ENCODE peak calls at places on chromosomes 16 and 17, in seven cellular contexts. O is A549; R is right cardiac atrium; L is CD8-positive, alpha-beta T cell; G is endothelial cell of umbilical vein; P is H9; E is ovary. Q is an unnamed sample. For H3K4me1, the result is how much of the 10 kb centered on the place peaks cover.

GRCh38 chr17:43549496-43549895 is 3.4 kb upstream of the ETV4 start:
- DNase-seq in L (no peak), R (no peak), O (no peak), E (no peak), G (no peak), P (peak), Q (no peak)

GRCh38 chr16:69195371-69196029 is 8.5 kb downstream of the SNTB2 start:
- DNase-seq in L (no peak), O (no peak), R (no peak), G (no peak), P (no peak), E (no peak), Q (no peak)

GRCh38 chr16:80536246-80536645 is 4.5 kb upstream of the DYNLRB2 start:
- DNase-seq in E (no peak), R (no peak), O (no peak), L (no peak), P (no peak), G (no peak), Q (no peak)

GRCh38 chr16:58494981-58495860 is 4.7 kb upstream of the NDRG4 start:
- DNase-seq in R (peak), E (peak), P (peak), O (peak), G (peak), L (no peak), Q (peak)

GRCh38 chr17:6092923-6093468 is 22.8 kb downstream of the WSCD1 start:
- DNase-seq in P (no peak), E (no peak), O (no peak), G (no peak), L (no peak), R (no peak), Q (no peak)

GRCh38 chr17:72530409-72530808 is 409.6 kb downstream of the SOX9 start:
- DNase-seq in P (no peak), R (no peak), L (no peak), G (no peak), E (no peak), O (no peak), Q (no peak)

GRCh38 chr17:18919963-18920362 is 32.0 kb upstream of the SLC5A10 start:
- DNase-seq in G (no peak), E (no peak), P (no peak), O (peak), L (no peak), R (no peak), Q (no peak)

GRCh38 chr16:11310997-11311561 is 29.9 kb upstream of the PRM1 start:
- DNase-seq in O (no peak), G (peak), R (peak), L (no peak), E (no peak), P (no peak), Q (no peak)

GRCh38 chr17:6639651-6640535 is 618 bp downstream of the KIAA0753 start:
- DNase-seq in P (peak), E (peak), O (peak), G (peak), R (peak), L (peak), Q (peak)

GRCh38 chr17:79080349-79080748 is 5.7 kb downstream of the ENGASE start:
- DNase-seq in L (no peak), O (no peak), G (no peak), R (peak), E (no peak), P (no peak), Q (no peak)

GRCh38 chr16:3482659-3483241 is 12.5 kb downstream of the C16orf90 start:
- DNase-seq in G (no peak), R (peak), P (no peak), E (no peak), O (no peak), L (no peak), Q (no peak)

GRCh38 chr16:68091604-68092261 is 6.6 kb downstream of the NFATC3 start:
- DNase-seq in G (peak), R (no peak), E (no peak), P (no peak), L (no peak), O (peak), Q (no peak)

GRCh38 chr16:68094614-68094934 is 9.4 kb downstream of the NFATC3 start:
- DNase-seq in E (no peak), G (no peak), R (no peak), O (no peak), P (no peak), L (no peak), Q (no peak)

GRCh38 chr16:68096491-68096890 is 11.3 kb downstream of the NFATC3 start:
- DNase-seq in E (no peak), R (no peak), O (no peak), G (no peak), P (no peak), L (no peak), Q (no peak)

GRCh38 chr16:68097088-68097487 is 11.9 kb downstream of the NFATC3 start:
- DNase-seq in L (no peak), G (no peak), O (no peak), P (no peak), E (no peak), R (no peak), Q (no peak)

GRCh38 chr16:68093816-68094613 is 8.8 kb downstream of the NFATC3 start:
- DNase-seq in O (peak), E (no peak), L (no peak), R (no peak), G (no peak), P (no peak), Q (no peak)
- H3K4me1 ChIP-seq in O (under half), E (under half), L (half or more), R (under half), G (under half), P (under half), Q (half or more)

DNA sequence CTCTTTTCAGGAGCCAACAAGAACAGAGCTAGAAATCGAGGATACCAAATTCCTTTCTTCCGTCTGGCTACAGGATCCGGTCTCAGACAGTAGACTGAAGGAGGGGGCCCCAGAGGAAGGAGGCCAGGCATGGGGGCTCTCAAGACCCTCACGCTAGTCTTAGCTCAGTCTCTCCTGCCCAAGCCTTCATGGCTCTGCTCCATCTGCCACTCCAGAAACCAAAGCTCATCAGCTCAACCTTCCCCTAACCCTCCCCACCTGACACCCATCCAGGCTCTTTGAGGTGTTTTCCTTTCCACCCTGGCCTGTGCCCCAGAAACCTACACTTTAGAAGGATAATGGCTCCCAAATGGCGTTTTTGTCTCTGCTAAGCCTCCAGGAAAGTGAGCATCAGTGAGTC is 6.2 kb upstream of the TMEM92 start:
- DNase-seq in O (no peak), R (no peak), E (no peak), L (no peak), G (no peak), P (peak), Q (no peak)
- H3K4me1 ChIP-seq in O (under half), R (under half), E (half or more), L (under half), G (under half), P (under half), Q (under half)

DNA sequence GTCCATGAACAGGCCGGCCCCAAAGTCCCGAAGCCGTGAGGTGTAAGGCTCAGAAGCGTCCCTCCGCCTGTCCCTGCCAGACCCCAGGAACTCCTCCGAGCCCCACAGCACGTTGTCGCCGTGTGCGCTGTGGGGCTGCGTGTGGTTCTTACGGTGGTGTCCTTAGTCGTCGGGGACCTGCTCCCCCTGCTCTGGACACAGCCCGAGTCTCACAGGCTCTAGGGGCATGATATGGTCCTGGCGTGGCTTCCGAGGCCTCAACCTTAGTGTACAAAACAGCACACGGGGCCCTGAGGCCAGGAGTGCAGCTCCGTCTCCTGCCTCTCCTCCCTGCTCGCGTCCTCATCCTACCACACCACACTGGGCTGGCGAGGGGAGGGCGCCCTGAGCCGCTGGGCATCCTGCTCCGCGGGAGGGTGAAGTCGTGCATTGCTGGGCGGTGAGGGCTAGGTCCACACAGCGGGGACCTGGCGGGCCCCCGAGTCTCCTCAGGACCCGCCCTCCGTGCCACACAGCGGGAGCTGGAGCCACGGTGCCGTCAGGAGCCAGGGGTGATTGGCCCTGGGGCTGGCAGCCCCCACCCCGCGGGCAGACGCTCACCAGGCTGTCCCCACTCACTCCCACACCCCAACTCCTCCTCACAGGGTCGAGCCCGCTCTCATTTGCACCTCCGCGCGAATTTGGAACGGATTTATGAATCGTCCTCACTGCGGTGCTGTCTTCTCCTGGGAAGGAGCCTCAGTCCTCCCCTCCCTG is 1.1 kb upstream of the MAFG start:
- DNase-seq in P (no peak), E (no peak), L (no peak), O (no peak), G (no peak), R (no peak), Q (no peak)
- H3K4me1 ChIP-seq in P (under half), E (under half), L (under half), O (under half), G (under half), R (under half), Q (under half)

GRCh38 chr17:44967907-44968224 is 237 bp downstream of the C1QL1 start:
- DNase-seq in G (no peak), L (no peak), O (no peak), E (peak), R (no peak), P (no peak), Q (no peak)

GRCh38 chr17:44968225-44969143 is at the start of gene C1QL1:
- DNase-seq in G (peak), O (peak), L (peak), E (peak), R (peak), P (peak), Q (peak)

GRCh38 chr17:44971776-44972483 is 3.8 kb upstream of the C1QL1 start:
- DNase-seq in E (no peak), G (no peak), L (no peak), O (no peak), R (no peak), P (peak), Q (no peak)

GRCh38 chr17:44969144-44969780 is 1.2 kb upstream of the C1QL1 start:
- DNase-seq in P (peak), E (peak), O (no peak), R (no peak), L (no peak), G (no peak), Q (no peak)

DNA sequence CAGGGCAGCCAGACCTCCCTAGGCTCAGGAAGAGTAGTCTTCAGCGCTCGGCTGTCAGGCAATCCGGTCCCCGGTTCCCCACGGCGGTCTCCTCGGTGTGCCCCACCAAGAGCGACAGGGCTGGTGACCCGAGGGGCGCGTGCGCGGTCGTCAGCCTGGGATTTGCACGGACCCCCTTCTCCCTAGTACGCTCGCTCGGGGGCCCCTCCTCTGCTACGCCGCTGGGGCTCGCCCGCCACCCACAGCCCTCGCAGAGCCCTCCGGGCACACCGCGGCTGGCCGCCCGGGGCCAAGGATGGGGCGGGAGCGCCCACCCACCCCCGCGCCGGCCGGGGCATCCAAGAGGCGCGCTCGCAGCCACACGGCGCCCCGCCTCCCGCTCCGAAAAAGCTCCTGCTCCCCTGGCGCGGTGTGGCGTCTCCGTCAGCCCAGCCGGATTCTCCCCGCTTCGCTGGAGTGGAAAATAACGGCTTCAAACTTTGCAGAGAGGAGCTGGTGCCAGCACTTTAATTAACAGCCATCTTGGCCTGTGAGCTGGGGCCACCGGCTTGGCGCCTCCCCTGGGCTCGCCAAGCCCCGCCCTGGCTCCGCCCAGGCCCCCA is 2.1 kb upstream of the C1QL1 start:
- DNase-seq in G (no peak), L (no peak), R (peak), O (no peak), E (peak), P (peak), Q (peak)
- H3K4me1 ChIP-seq in G (under half), L (under half), R (under half), O (under half), E (under half), P (under half), Q (under half)

GRCh38 chr17:60383379-60383778 is 8.6 kb downstream of the USP32 start:
- DNase-seq in P (no peak), G (no peak), E (no peak), L (no peak), R (no peak), O (no peak), Q (no peak)

GRCh38 chr17:60388742-60389141 is 3.2 kb downstream of the USP32 start:
- DNase-seq in R (no peak), G (no peak), O (no peak), P (no peak), L (no peak), E (no peak), Q (no peak)

GRCh38 chr17:60387666-60388065 is 4.3 kb downstream of the USP32 start:
- DNase-seq in L (no peak), O (no peak), P (no peak), G (no peak), E (no peak), R (no peak), Q (no peak)

GRCh38 chr17:60386475-60387058 is 5.4 kb downstream of the USP32 start:
- DNase-seq in O (no peak), L (no peak), G (no peak), R (no peak), E (no peak), P (no peak), Q (no peak)

DNA sequence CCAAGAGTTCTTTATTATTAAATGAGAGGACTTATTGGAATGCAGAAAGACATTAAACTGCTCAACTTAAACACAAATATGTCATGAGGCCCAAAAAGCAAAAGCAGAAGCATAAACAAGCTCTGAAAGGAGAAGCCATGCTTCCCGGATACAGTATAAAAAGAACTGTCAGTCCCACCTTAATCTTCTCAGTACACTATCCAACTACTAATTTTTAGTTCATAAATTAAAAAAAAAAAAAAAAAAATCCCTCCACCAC is 5.9 kb downstream of the USP32 start:
- DNase-seq in O (no peak), P (no peak), L (no peak), G (no peak), E (no peak), R (no peak), Q (no peak)
- H3K4me1 ChIP-seq in O (under half), P (under half), L (under half), G (under half), E (under half), R (under half), Q (half or more)

GRCh38 chr16:70432304-70432799 is 6.5 kb downstream of the ST3GAL2 start:
- DNase-seq in R (no peak), E (no peak), P (no peak), O (no peak), G (no peak), L (no peak), Q (no peak)

GRCh38 chr16:70432800-70433455 is 6.0 kb downstream of the ST3GAL2 start:
- DNase-seq in R (peak), G (no peak), O (no peak), L (no peak), P (no peak), E (no peak), Q (no peak)

GRCh38 chr16:70429888-70430666 is 8.8 kb downstream of the ST3GAL2 start:
- DNase-seq in G (no peak), L (no peak), O (no peak), E (no peak), P (no peak), R (no peak), Q (no peak)

GRCh38 chr16:70428178-70428998 is 10.5 kb downstream of the ST3GAL2 start:
- DNase-seq in L (no peak), E (peak), G (peak), P (peak), O (peak), R (peak), Q (peak)

GRCh38 chr16:70430667-70431536 is 8.0 kb downstream of the ST3GAL2 start:
- DNase-seq in P (peak), L (peak), G (no peak), R (no peak), E (no peak), O (no peak), Q (peak)
- H3K4me1 ChIP-seq in P (under half), L (half or more), G (half or more), R (under half), E (under half), O (half or more), Q (half or more)

GRCh38 chr16:53212899-53213235 is 158.1 kb downstream of the CHD9 start:
- DNase-seq in R (no peak), P (no peak), E (no peak), L (no peak), O (no peak), G (peak), Q (no peak)

GRCh38 chr16:53207810-53208752 is 153.3 kb downstream of the CHD9 start:
- DNase-seq in E (peak), G (peak), O (peak), L (no peak), P (peak), R (peak), Q (no peak)

GRCh38 chr16:53213542-53213941 is 158.8 kb downstream of the CHD9 start:
- DNase-seq in L (no peak), P (no peak), G (no peak), R (no peak), E (no peak), O (no peak), Q (no peak)

GRCh38 chr16:53209489-53209888 is 154.7 kb downstream of the CHD9 start:
- DNase-seq in O (no peak), L (no peak), G (peak), E (no peak), P (no peak), R (no peak), Q (no peak)

DNA sequence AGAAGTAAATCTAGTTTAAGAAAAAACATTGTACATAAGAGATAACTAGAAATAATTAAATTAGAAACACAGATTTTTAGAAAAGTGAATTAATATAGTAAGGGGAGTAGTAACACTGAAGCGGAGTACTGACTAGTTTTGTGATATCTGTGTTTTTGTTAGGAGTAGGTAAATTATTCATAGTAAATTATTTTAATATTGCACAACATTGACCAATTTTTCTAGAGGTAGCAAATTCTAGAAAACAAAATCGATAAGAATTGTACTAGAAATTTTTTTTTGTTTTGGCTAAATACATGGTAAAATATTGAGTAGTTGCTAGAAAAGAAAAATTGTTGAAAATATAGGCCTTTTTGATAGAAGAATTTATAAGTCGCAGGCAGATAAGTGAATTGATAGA is 156.5 kb downstream of the CHD9 start:
- DNase-seq in G (no peak), O (no peak), L (no peak), P (no peak), R (no peak), E (no peak), Q (no peak)
- H3K4me1 ChIP-seq in G (under half), O (under half), L (under half), P (under half), R (under half), E (under half), Q (half or more)

GRCh38 chr17:57988301-57989010 is 402 bp upstream of the VEZF1 start:
- DNase-seq in G (peak), O (peak), R (peak), E (peak), L (peak), P (peak), Q (peak)

GRCh38 chr17:57985675-57985974 is 2.4 kb downstream of the VEZF1 start:
- DNase-seq in O (peak), L (no peak), E (no peak), P (no peak), G (peak), R (no peak), Q (no peak)

GRCh38 chr17:57984936-57985674 is 2.9 kb downstream of the VEZF1 start:
- DNase-seq in O (no peak), L (no peak), P (no peak), R (no peak), G (no peak), E (no peak), Q (no peak)

GRCh38 chr17:57987582-57988300 is at the start of gene VEZF1:
- DNase-seq in L (peak), R (peak), G (peak), E (peak), O (peak), P (peak), Q (peak)

DNA sequence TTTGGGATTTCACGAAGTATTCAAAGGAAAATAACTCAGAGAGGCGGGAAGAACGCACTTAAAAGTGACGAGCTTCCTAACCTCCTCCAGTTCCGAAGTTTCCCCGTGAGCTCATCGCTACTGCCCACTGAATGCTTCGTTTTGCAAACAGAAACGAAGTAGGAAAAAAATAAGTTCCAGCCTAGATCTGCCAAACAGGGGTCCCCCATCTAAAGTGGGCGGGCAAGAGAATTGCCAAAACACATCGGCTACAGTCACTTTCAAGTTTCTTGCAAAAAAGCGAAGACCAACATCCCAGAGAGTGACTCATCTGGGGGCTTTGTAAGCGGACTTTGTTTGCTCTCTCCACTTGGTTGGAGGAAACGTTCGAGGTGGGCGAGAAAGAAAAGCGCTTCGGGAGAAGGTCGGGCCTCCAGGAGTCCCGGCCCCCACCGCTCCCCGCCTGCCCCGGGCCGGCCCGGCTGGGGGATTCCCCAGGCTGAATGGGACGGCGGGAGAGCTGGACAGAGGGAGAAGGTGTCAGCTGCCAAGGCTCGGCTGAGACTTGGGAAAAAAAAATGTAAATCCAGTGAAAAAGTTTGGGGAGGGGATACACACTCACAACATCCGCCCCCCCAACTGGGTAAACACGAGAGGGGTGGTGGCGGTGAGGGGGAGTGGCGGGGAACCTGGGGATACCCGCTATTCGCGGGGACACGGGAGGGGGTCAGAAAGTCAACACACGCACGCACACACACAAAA is 1.0 kb downstream of the VEZF1 start:
- DNase-seq in E (peak), P (no peak), O (peak), R (peak), G (peak), L (peak), Q (peak)
- H3K4me1 ChIP-seq in E (under half), P (under half), O (half or more), R (under half), G (under half), L (half or more), Q (under half)

Q was measured in heart right ventricle.